ENCODE peak calls at places on chromosomes 7 and 10, in ten cellular contexts. Z is fibroblast of lung; C is HFF-Myc; G is activated CD8-positive, alpha-beta T cell treated with anti-CD3 and anti-CD28 coated beads for 36 hours; X is NB4; L is neural crest cell; K is A549; H is Calu3; B is suprapubic skin; D is cardiac muscle cell. F is an unnamed sample.

GRCh38 chr10:125977206-125977605 is 80.8 kb downstream of the FANK1 start:
- DNase-seq in Z (no peak), C (no peak), G (no peak), X (peak), L (no peak), K (no peak), H (no peak), B (no peak), D (no peak), F (no peak)

GRCh38 chr7:48755061-48755555 is 169.2 kb upstream of the CDC14C start:
- DNase-seq in Z (no peak), C (no peak), G (no peak), X (no peak), L (no peak), K (no peak), H (no peak), B (no peak), D (no peak), F (no peak)

GRCh38 chr10:9579110-9579705 is 1438.5 kb upstream of the CELF2 start:
- DNase-seq in Z (peak), C (no peak), G (no peak), X (no peak), L (no peak), K (no peak), H (no peak), B (no peak), D (no peak), F (no peak)

GRCh38 chr10:51092402-51092801 is 18.1 kb downstream of the PRKG1 start:
- DNase-seq in Z (peak), C (no peak), G (no peak), X (no peak), L (no peak), K (no peak), H (no peak), B (no peak), D (no peak), F (no peak)

GRCh38 chr10:48466611-48467240 is 138.1 kb downstream of the ARHGAP22 start:
- DNase-seq in Z (no peak), C (no peak), G (no peak), X (no peak), L (no peak), K (no peak), H (no peak), B (peak), D (peak), F (no peak)

GRCh38 chr7:143499743-143500348 is 22.2 kb downstream of the TAS2R41 start:
- DNase-seq in Z (peak), C (no peak), G (no peak), X (no peak), L (no peak), K (no peak), H (no peak), B (no peak), D (no peak), F (no peak)

GRCh38 chr10:49083256-49083655 is 32.1 kb downstream of the VSTM4 start:
- DNase-seq in Z (peak), C (no peak), G (no peak), X (no peak), L (no peak), K (no peak), H (no peak), B (no peak), D (no peak), F (no peak)

GRCh38 chr10:74502963-74503608 is 323.3 kb upstream of the KAT6B start:
- DNase-seq in Z (peak), C (peak), G (no peak), X (peak), L (no peak), K (no peak), H (no peak), B (no peak), D (no peak), F (no peak)

GRCh38 chr7:127822822-127823508 is 171.0 kb downstream of the SND1 start:
- DNase-seq in Z (no peak), C (no peak), G (no peak), X (peak), L (no peak), K (no peak), H (peak), B (no peak), D (no peak), F (peak)

GRCh38 chr7:96250776-96251361 is 71.0 kb downstream of the SLC25A13 start:
- DNase-seq in Z (no peak), C (no peak), G (no peak), X (peak), L (no peak), K (no peak), H (no peak), B (no peak), D (no peak), F (no peak)

GRCh38 chr10:43623351-43623750 is 17.1 kb downstream of the ZNF485 start:
- DNase-seq in Z (peak), C (no peak), G (no peak), X (peak), L (no peak), K (no peak), H (no peak), B (no peak), D (no peak), F (no peak)

GRCh38 chr10:43073721-43074120 is 3.1 kb upstream of the RET start:
- DNase-seq in Z (no peak), C (no peak), G (no peak), X (no peak), L (no peak), K (no peak), H (no peak), B (no peak), D (no peak), F (no peak)

GRCh38 chr7:95963446-95963990 is 191.2 kb downstream of the DYNC1I1 start:
- DNase-seq in Z (no peak), C (no peak), G (no peak), X (no peak), L (no peak), K (no peak), H (no peak), B (no peak), D (no peak), F (no peak)

GRCh38 chr10:46530249-46531186 is 25.9 kb downstream of the GPRIN2 start:
- DNase-seq in Z (peak), C (peak), G (no peak), X (peak), L (no peak), K (peak), H (no peak), B (peak), D (no peak), F (no peak)

GRCh38 chr10:75146780-75147179 is 35.3 kb downstream of the SAMD8 start:
- DNase-seq in Z (no peak), C (no peak), G (no peak), X (no peak), L (no peak), K (no peak), H (no peak), B (no peak), D (no peak), F (no peak)

GRCh38 chr10:24209421-24209770 is 458 bp downstream of the KIAA1217 start:
- DNase-seq in Z (peak), C (peak), G (peak), X (no peak), L (no peak), K (no peak), H (no peak), B (no peak), D (peak), F (peak)

GRCh38 chr7:157151626-157152339 is 13.1 kb downstream of the UBE3C start:
- DNase-seq in Z (no peak), C (no peak), G (peak), X (no peak), L (no peak), K (no peak), H (no peak), B (no peak), D (no peak), F (no peak)

GRCh38 chr10:7915923-7916322 is 97.6 kb downstream of the TAF3 start:
- DNase-seq in Z (peak), C (no peak), G (no peak), X (no peak), L (no peak), K (no peak), H (no peak), B (no peak), D (no peak), F (no peak)

GRCh38 chr10:9188022-9188810 is 1133.7 kb downstream of the GATA3 start:
- DNase-seq in Z (no peak), C (no peak), G (no peak), X (no peak), L (no peak), K (peak), H (no peak), B (no peak), D (no peak), F (no peak)

GRCh38 chr7:158979023-158979529 is 122.7 kb downstream of the DYNC2I1 start:
- DNase-seq in Z (no peak), C (no peak), G (no peak), X (no peak), L (no peak), K (no peak), H (no peak), B (no peak), D (no peak), F (no peak)

GRCh38 chr7:129952164-129952652 is 552 bp downstream of the UBE2H start:
- DNase-seq in Z (no peak), C (no peak), G (peak), X (peak), L (peak), K (peak), H (peak), B (peak), D (peak), F (peak)

GRCh38 chr7:234712-235553 is 42.6 kb downstream of the FAM20C start:
- DNase-seq in Z (peak), C (no peak), G (no peak), X (no peak), L (no peak), K (peak), H (peak), B (no peak), D (no peak), F (no peak)
- TF ChIP-seq CTCF in Z (no peak), C (no peak), G (no peak), X (no peak), L (no peak), K (no peak), H (no peak), B (no peak), D (no peak), F (no peak)

GRCh38 chr10:100518761-100519241 is 860 bp downstream of the SEC31B start:
- DNase-seq in Z (peak), C (peak), G (peak), X (peak), L (peak), K (peak), H (peak), B (no peak), D (peak), F (peak)

GRCh38 chr10:100520811-100521210 is 1.1 kb upstream of the SEC31B start:
- DNase-seq in Z (no peak), C (no peak), G (no peak), X (no peak), L (no peak), K (no peak), H (no peak), B (no peak), D (no peak), F (no peak)

GRCh38 chr10:100515612-100516011 is 4.0 kb downstream of the SEC31B start:
- DNase-seq in Z (no peak), C (no peak), G (no peak), X (no peak), L (no peak), K (no peak), H (no peak), B (no peak), D (no peak), F (no peak)

GRCh38 chr10:100519321-100520051 is at the start of gene SEC31B:
- DNase-seq in Z (no peak), C (no peak), G (no peak), X (no peak), L (peak), K (no peak), H (no peak), B (no peak), D (peak), F (no peak)

GRCh38 chr10:100516847-100517246 is 2.8 kb downstream of the SEC31B start:
- DNase-seq in Z (no peak), C (no peak), G (no peak), X (peak), L (no peak), K (peak), H (no peak), B (no peak), D (peak), F (no peak)
- TF ChIP-seq CTCF in Z (no peak), C (no peak), G (no peak), X (no peak), L (peak), K (no peak), H (no peak), B (no peak), D (peak), F (no peak)

GRCh38 chr7:116588641-116589594 is 64.1 kb downstream of the CAV1 start:
- DNase-seq in Z (peak), C (peak), G (no peak), X (peak), L (no peak), K (peak), H (no peak), B (no peak), D (peak), F (peak)
- TF ChIP-seq CTCF in Z (peak), C (no peak), G (peak), X (peak), L (peak), K (peak), H (peak), B (peak), D (peak), F (peak)

DNA sequence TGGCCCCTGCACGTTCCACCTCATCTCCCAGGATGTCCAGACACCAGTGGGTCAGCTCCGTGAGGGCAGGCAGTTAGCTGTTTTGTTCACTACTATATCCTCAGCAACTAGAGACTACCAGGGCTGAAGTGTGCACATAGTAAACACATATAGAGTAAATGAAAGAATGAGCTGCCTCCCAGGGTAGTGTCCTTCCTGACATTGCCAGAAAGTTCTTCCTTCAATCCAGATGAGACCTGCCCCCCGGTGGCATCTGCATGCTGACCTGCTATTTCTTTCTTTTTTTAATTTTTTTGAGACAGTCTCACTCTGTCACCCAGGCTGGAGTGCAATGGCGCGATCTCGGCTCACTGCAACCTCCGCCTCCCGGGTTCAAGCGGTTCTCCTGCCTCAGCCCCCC is 14.0 kb upstream of the ARPC1A start:
- DNase-seq in Z (no peak), C (no peak), G (no peak), X (no peak), L (no peak), K (no peak), H (no peak), B (no peak), D (no peak), F (no peak)
- TF ChIP-seq CTCF in Z (no peak), C (no peak), G (no peak), X (no peak), L (no peak), K (no peak), H (no peak), B (no peak), D (no peak), F (no peak)